ENCODE peak calls at places on chromosomes 1 and 21, in ten cellular contexts. S is HCT116, C is BJ, D is tibial artery, W is lung, B is IMR-90, P is right lobe of liver, A is GM06990, Y is pancreas, E is H1. M is an unnamed sample.

GRCh38 chr1:52192024-52192423 is 50.1 kb downstream of the ZFYVE9 start:
- DNase-seq in S (no peak), E (no peak), Y (no peak), B (no peak), C (no peak), W (no peak), P (no peak), A (no peak), D (no peak), M (no peak)

GRCh38 chr1:58718435-58718834 is 18.6 kb upstream of the MYSM1 start:
- DNase-seq in W (no peak), A (no peak), C (no peak), P (no peak), D (no peak), B (peak), Y (no peak), E (no peak), S (no peak), M (no peak)

GRCh38 chr1:162711066-162711465 is 78.8 kb downstream of the DDR2 start:
- DNase-seq in A (no peak), S (no peak), P (no peak), C (peak), Y (no peak), E (no peak), W (no peak), D (no peak), B (peak), M (no peak)

GRCh38 chr1:53249706-53250105 is 11.4 kb upstream of the MAGOH start:
- DNase-seq in Y (no peak), D (no peak), A (no peak), C (no peak), W (no peak), E (no peak), P (no peak), S (no peak), B (no peak), M (no peak)

GRCh38 chr1:6317101-6317760 is 56.3 kb upstream of the GPR153 start:
- DNase-seq in B (peak), W (no peak), C (no peak), S (no peak), E (no peak), P (no peak), D (no peak), A (no peak), Y (no peak), M (no peak)

GRCh38 chr1:51693420-51694144 is 76.7 kb downstream of the OSBPL9 start:
- DNase-seq in S (no peak), D (no peak), W (no peak), A (no peak), Y (no peak), E (no peak), B (peak), P (no peak), C (no peak), M (no peak)

GRCh38 chr1:88982055-88982454 is 10.4 kb downstream of the KYAT3 start:
- DNase-seq in D (no peak), Y (no peak), A (no peak), C (no peak), W (no peak), P (no peak), E (no peak), S (no peak), B (peak), M (no peak)

GRCh38 chr21:27400045-27400444 is 433.2 kb upstream of the ADAMTS5 start:
- DNase-seq in S (no peak), E (no peak), Y (no peak), P (no peak), D (no peak), B (no peak), A (no peak), C (no peak), W (no peak), M (no peak)

GRCh38 chr1:21264913-21265312 is 25.4 kb downstream of the ECE1 start:
- DNase-seq in B (peak), P (no peak), E (no peak), W (no peak), C (no peak), A (no peak), D (no peak), Y (no peak), S (no peak), M (no peak)

GRCh38 chr1:183291802-183292515 is 105.9 kb downstream of the LAMC2 start:
- DNase-seq in W (no peak), B (peak), C (no peak), D (no peak), E (peak), Y (no peak), S (no peak), A (no peak), P (no peak), M (no peak)

GRCh38 chr21:39788383-39788782 is 43.4 kb downstream of the IGSF5 start:
- DNase-seq in P (peak), W (peak), A (no peak), S (peak), D (peak), Y (peak), B (peak), C (peak), E (peak), M (peak)

GRCh38 chr1:226678701-226679100 is 60.4 kb downstream of the ITPKB start:
- DNase-seq in W (no peak), C (no peak), B (no peak), S (no peak), Y (peak), D (no peak), A (no peak), P (no peak), E (no peak), M (no peak)

GRCh38 chr1:193432979-193433587 is 246.7 kb upstream of the B3GALT2 start:
- DNase-seq in E (no peak), D (no peak), S (no peak), Y (no peak), A (no peak), B (no peak), C (no peak), W (no peak), P (no peak), M (no peak)

GRCh38 chr1:65799601-65800000 is 6.9 kb downstream of the PDE4B start:
- DNase-seq in W (no peak), B (no peak), P (no peak), E (no peak), D (no peak), C (no peak), A (no peak), Y (no peak), S (no peak), M (no peak)

GRCh38 chr1:218546314-218546713 is 201.2 kb downstream of the TGFB2 start:
- DNase-seq in Y (no peak), W (no peak), A (no peak), E (no peak), P (no peak), S (no peak), B (peak), D (no peak), C (no peak), M (no peak)

GRCh38 chr1:247322849-247323586 is 8.6 kb downstream of the ZNF496 start:
- DNase-seq in B (no peak), P (no peak), C (no peak), Y (no peak), A (no peak), E (no peak), D (no peak), W (no peak), S (no peak), M (no peak)

GRCh38 chr1:90809093-90809492 is 92.0 kb upstream of the BARHL2 start:
- DNase-seq in D (no peak), Y (no peak), W (no peak), P (no peak), S (no peak), B (no peak), E (no peak), C (no peak), A (no peak), M (no peak)
- H3K4me3 ChIP-seq in D (no peak), Y (no peak), W (no peak), P (no peak), S (no peak), B (no peak), E (no peak), C (no peak), A (no peak), M (no peak)

GRCh38 chr1:44366576-44366975 is 11.5 kb upstream of the ERI3 start:
- DNase-seq in P (no peak), S (no peak), E (no peak), A (no peak), Y (no peak), W (no peak), B (no peak), D (no peak), C (no peak), M (no peak)
- H3K4me3 ChIP-seq in P (no peak), S (no peak), E (no peak), A (no peak), Y (no peak), W (no peak), B (no peak), D (no peak), C (no peak), M (no peak)

GRCh38 chr1:99665212-99665611 is 19.3 kb downstream of the PALMD start:
- DNase-seq in E (no peak), W (no peak), A (no peak), Y (no peak), B (no peak), S (no peak), D (no peak), P (no peak), C (no peak), M (no peak)
- H3K4me3 ChIP-seq in E (no peak), W (no peak), A (no peak), Y (no peak), B (no peak), S (no peak), D (no peak), P (no peak), C (no peak), M (no peak)

DNA sequence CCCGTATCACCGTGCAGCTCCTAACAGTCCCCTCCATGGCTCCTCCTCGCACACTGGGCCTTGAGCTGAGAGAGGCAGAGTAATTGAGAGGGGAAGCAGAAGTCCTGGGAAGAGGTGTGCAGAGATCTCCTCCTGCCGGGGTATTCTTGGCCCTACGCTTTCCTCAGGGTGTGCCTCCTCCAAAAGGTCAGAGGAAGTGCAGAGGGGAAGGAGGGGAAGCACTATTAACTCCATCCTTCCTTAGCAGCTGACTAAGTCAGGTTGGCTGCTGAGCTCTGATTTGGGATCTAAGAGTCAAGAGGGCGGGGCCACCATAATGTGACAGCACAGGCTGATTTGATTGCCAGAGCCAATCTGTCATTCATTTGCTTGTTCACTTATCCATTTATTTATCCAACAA is 12.3 kb downstream of the ATP2B4 start:
- DNase-seq in C (no peak), W (peak), D (no peak), S (no peak), B (no peak), P (no peak), A (no peak), E (no peak), Y (no peak), M (no peak)
- H3K4me3 ChIP-seq in C (no peak), W (no peak), D (no peak), S (no peak), B (no peak), P (no peak), A (no peak), E (no peak), Y (no peak), M (no peak)

GRCh38 chr1:7940745-7941436 is at the start of gene TNFRSF9:
- DNase-seq in E (no peak), D (no peak), Y (no peak), C (no peak), A (peak), S (no peak), B (peak), P (no peak), W (peak), M (no peak)
- H3K4me3 ChIP-seq in E (no peak), D (no peak), Y (no peak), C (no peak), A (peak), S (no peak), B (no peak), P (no peak), W (no peak), M (no peak)

GRCh38 chr1:11957891-11958290 is 22.4 kb upstream of the MFN2 start:
- DNase-seq in P (no peak), E (no peak), W (no peak), D (no peak), Y (no peak), C (no peak), B (no peak), S (no peak), A (no peak), M (no peak)
- H3K4me3 ChIP-seq in P (no peak), E (no peak), W (no peak), D (no peak), Y (no peak), C (no peak), B (no peak), S (no peak), A (no peak), M (no peak)

DNA sequence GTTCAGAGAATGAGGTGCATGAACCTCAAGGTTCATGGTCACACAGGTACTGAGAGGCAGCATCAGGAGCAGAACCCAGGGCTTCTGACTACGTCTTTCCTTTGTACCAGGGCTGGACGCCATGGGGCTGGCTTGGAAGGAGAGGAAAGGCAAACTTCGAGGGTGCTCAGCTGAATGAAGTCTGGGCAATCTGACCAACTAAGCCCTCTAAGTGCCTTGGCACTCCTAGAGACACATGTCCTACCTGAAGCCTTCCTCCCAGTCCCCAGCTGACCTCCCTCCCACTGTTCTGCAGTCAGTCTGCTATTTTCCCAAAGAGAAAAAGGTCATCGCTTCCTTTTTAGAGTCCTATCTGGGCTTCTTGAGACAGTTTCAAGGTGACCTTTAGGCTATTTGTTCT is 5.2 kb downstream of the SLC9A1 start:
- DNase-seq in D (no peak), Y (no peak), A (no peak), B (no peak), W (no peak), E (no peak), P (no peak), C (no peak), S (no peak), M (no peak)
- H3K4me3 ChIP-seq in D (no peak), Y (no peak), A (no peak), B (no peak), W (no peak), E (no peak), P (no peak), C (no peak), S (no peak), M (no peak)

GRCh38 chr1:93180723-93181613 is at the start of gene CCDC18:
- DNase-seq in W (no peak), C (no peak), D (no peak), Y (no peak), P (no peak), A (no peak), E (no peak), B (peak), S (peak), M (no peak)

GRCh38 chr1:93179886-93180722 is at the start of gene TMED5:
- DNase-seq in B (peak), A (peak), W (peak), P (peak), C (peak), D (peak), Y (peak), E (peak), S (peak), M (peak)

GRCh38 chr1:93172778-93173177 is 7.4 kb downstream of the TMED5 start:
- DNase-seq in S (no peak), P (no peak), B (peak), Y (no peak), E (no peak), C (no peak), D (no peak), A (no peak), W (no peak), M (no peak)

GRCh38 chr1:93178418-93178817 is 1.8 kb downstream of the TMED5 start:
- DNase-seq in B (peak), D (no peak), C (no peak), P (no peak), E (no peak), Y (no peak), S (no peak), A (no peak), W (no peak), M (no peak)

DNA sequence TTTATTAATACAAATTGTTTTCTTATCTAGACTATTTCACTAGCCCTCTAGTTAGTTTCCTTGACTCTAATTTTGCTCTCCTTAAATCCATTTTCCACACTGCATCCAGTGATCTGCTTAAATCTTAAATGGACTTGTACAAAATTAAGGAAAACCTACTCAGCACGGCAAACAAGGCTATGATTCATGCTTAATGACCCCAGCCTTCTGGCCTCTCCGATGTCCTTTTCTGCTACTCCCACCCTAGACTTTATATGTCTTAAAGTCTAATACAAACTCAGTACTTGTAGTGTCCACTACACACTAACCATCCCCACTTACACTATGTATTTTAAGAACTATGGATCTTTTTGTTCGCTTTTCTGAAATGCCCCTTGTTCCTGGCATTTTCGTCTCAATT is 2.2 kb downstream of the TMED5 start:
- DNase-seq in P (no peak), S (no peak), A (no peak), W (no peak), D (no peak), B (peak), E (no peak), Y (no peak), C (no peak), M (no peak)
- H3K4me3 ChIP-seq in P (peak), S (no peak), A (peak), W (no peak), D (peak), B (peak), E (peak), Y (no peak), C (peak), M (peak)

DNA sequence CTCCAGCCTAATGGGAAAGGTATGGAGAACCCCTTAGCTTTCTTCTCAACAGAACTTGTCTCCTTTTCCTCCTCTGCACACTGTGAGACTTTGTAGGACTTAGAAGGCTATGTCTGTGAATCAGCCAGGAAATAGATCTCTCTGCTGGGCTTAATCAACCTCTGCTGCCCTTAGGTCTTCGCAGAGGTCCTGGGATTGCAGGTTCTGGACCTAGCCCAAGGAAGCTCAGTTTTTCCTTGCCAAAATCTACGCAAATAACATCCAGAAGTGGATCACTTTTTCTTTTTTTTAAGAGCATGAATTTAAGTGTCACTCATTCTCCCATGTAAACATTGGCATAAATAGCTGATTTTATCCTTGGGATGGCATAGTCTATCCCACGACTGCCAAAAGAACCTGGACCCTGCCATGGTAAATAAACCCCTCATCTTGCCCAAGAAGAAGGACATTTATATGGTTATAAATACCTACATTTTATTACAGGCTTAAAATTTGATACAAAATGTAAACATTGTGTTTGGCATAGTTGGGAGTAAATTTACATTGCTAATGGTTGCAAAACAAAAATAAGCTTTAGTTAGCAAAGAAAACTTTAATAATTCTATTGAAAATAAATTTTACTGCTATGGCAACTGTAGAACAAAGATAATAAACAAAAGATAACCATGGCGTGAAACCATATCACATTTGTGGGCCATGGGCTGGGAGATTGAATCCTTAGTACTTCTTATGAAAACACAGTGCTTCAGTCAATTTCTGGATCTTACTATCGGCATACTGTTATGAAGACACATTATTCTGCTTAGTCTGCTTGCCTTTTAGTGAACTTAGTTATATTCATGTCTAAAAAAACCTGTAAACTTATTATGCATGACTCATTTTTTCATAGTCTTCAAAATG is 24.6 kb upstream of the DISC1 start:
- DNase-seq in B (peak), W (no peak), E (no peak), C (no peak), Y (no peak), D (no peak), A (no peak), S (no peak), P (no peak), M (no peak)
- H3K4me3 ChIP-seq in B (no peak), W (no peak), E (no peak), C (no peak), Y (no peak), D (no peak), A (no peak), S (no peak), P (no peak), M (no peak)

GRCh38 chr21:41321908-41322495 is 5.4 kb downstream of the FAM3B start:
- DNase-seq in B (no peak), A (no peak), P (no peak), E (no peak), Y (peak), S (no peak), D (no peak), C (no peak), W (no peak), M (no peak)
- H3K4me3 ChIP-seq in B (no peak), A (no peak), P (no peak), E (no peak), Y (no peak), S (no peak), D (no peak), C (no peak), W (no peak), M (no peak)